ENCODE peak calls at places on chromosome 2, in nine cellular contexts. N is HuH-7.5; W is CD4-positive, alpha-beta memory T cell; L is iris pigment epithelial cell; V is AML-193; K is activated CD4-positive, alpha-beta T cell treated with anti-CD3 and anti-CD28 coated beads for 48 hours; U is NCI-H2081; Y is DMS153; H is activated T-helper 9 cell treated with anti-CD3 and anti-CD28 coated beads, Interleukin-2, amount 50 U/mL, for 16 hours. O is an unnamed sample.
A peak's percentile ranks its signal among the peaks of the same experiment; 100 is the strongest.

GRCh38 chr2:29011650-29012060 is 30.6 kb downstream of the TOGARAM2 start:
- DNase-seq in K (peak; percentile 68), V (no peak), N (no peak), Y (peak; percentile 40), L (peak; percentile 46), W (peak; percentile 94), U (peak; percentile 67), H (peak; percentile 48), O (no peak)

GRCh38 chr2:173869244-173869643 is 95.9 kb downstream of the SP3 start:
- DNase-seq in H (no peak), Y (no peak), N (no peak), W (no peak), K (no peak), V (no peak), U (no peak), L (no peak), O (no peak)

GRCh38 chr2:235500761-235501662 is 7.2 kb downstream of the AGAP1 start:
- DNase-seq in W (no peak), V (no peak), H (no peak), U (no peak), Y (no peak), N (no peak), K (peak; percentile 18), L (peak; percentile 79), O (no peak)

GRCh38 chr2:233178994-233179847 is 72.3 kb upstream of the ATG16L1 start:
- DNase-seq in U (no peak), K (no peak), V (no peak), N (no peak), Y (no peak), H (no peak), L (no peak), W (no peak), O (no peak)

GRCh38 chr2:8098476-8098875 is 583.4 kb upstream of the ID2 start:
- DNase-seq in V (no peak), W (no peak), Y (no peak), U (no peak), H (no peak), L (no peak), N (no peak), K (no peak), O (no peak)

GRCh38 chr2:7887441-7887840 is 794.4 kb upstream of the ID2 start:
- DNase-seq in W (no peak), H (no peak), Y (no peak), U (no peak), K (no peak), L (no peak), N (no peak), V (no peak), O (no peak)

GRCh38 chr2:101151859-101152194 is 645 bp upstream of the TBC1D8 start:
- DNase-seq in V (no peak), K (no peak), Y (no peak), H (no peak), W (no peak), N (no peak), U (no peak), L (peak; percentile 4), O (no peak)

GRCh38 chr2:18585526-18585925 is 3.8 kb downstream of the NT5C1B start:
- DNase-seq in W (no peak), K (no peak), L (peak; percentile 53), Y (no peak), H (no peak), V (no peak), U (no peak), N (no peak), O (no peak)

GRCh38 chr2:178324072-178324471 is 126.9 kb downstream of the PRKRA start:
- DNase-seq in U (no peak), Y (no peak), W (no peak), V (no peak), N (no peak), K (no peak), H (no peak), L (no peak), O (no peak)

GRCh38 chr2:217928324-217929293 is 74.2 kb downstream of the TNS1 start:
- DNase-seq in K (no peak), L (no peak), Y (peak; percentile 71), N (no peak), V (no peak), W (no peak), U (no peak), H (no peak), O (no peak)

GRCh38 chr2:14081526-14081925 is 551.0 kb upstream of the LRATD1 start:
- DNase-seq in Y (no peak), N (no peak), U (no peak), K (no peak), L (peak; percentile 4), W (no peak), V (no peak), H (no peak), O (no peak)

O was measured in Caki2.